ENCODE peak calls at places on chromosomes 3 and 15, in eight cellular contexts. One of them, this sample, is unnamed.

GRCh38 chr3:12662593-12663310 is 1.2 kb downstream of the RAF1 start:
- DNase-seq in cardiac fibroblast: peak
- DNase-seq in mucosa of descending colon: peak
- DNase-seq in IMR-90: peak
- DNase-seq in K562: peak
- DNase-seq in right cardiac atrium: peak
- DNase-seq in bronchial epithelial cell: peak
- DNase-seq in foreskin fibroblast: peak
- DNase-seq in this sample: no peak

GRCh38 chr3:147655236-147655635 is 246.1 kb downstream of the ZIC1 start:
- DNase-seq in foreskin fibroblast: no peak
- DNase-seq in K562: no peak
- DNase-seq in bronchial epithelial cell: no peak
- DNase-seq in mucosa of descending colon: no peak
- DNase-seq in right cardiac atrium: no peak
- DNase-seq in cardiac fibroblast: peak
- DNase-seq in IMR-90: no peak
- DNase-seq in this sample: no peak

GRCh38 chr3:178019645-178020044 is 516.6 kb upstream of the KCNMB2 start:
- DNase-seq in mucosa of descending colon: no peak
- DNase-seq in K562: no peak
- DNase-seq in foreskin fibroblast: no peak
- DNase-seq in cardiac fibroblast: no peak
- DNase-seq in bronchial epithelial cell: no peak
- DNase-seq in IMR-90: no peak
- DNase-seq in right cardiac atrium: no peak
- DNase-seq in this sample: no peak

GRCh38 chr3:2659896-2660295 is 450.3 kb downstream of the IL5RA start:
- DNase-seq in K562: no peak
- DNase-seq in cardiac fibroblast: no peak
- DNase-seq in IMR-90: peak
- DNase-seq in mucosa of descending colon: no peak
- DNase-seq in right cardiac atrium: no peak
- DNase-seq in foreskin fibroblast: no peak
- DNase-seq in bronchial epithelial cell: no peak
- DNase-seq in this sample: no peak

GRCh38 chr15:40796508-40796907 is 10.4 kb upstream of the ZFYVE19 start:
- DNase-seq in IMR-90: no peak
- DNase-seq in bronchial epithelial cell: no peak
- DNase-seq in mucosa of descending colon: no peak
- DNase-seq in foreskin fibroblast: no peak
- DNase-seq in right cardiac atrium: no peak
- DNase-seq in K562: no peak
- DNase-seq in cardiac fibroblast: no peak
- DNase-seq in this sample: no peak

GRCh38 chr3:29329986-29330514 is 49.2 kb downstream of the RBMS3 start:
- DNase-seq in bronchial epithelial cell: peak
- DNase-seq in mucosa of descending colon: no peak
- DNase-seq in K562: no peak
- DNase-seq in IMR-90: peak
- DNase-seq in foreskin fibroblast: no peak
- DNase-seq in cardiac fibroblast: peak
- DNase-seq in right cardiac atrium: no peak
- DNase-seq in this sample: no peak

GRCh38 chr3:98784666-98785600 is 21.8 kb downstream of the ST3GAL6 start:
- DNase-seq in bronchial epithelial cell: peak
- DNase-seq in cardiac fibroblast: peak
- DNase-seq in mucosa of descending colon: no peak
- DNase-seq in IMR-90: peak
- DNase-seq in right cardiac atrium: no peak
- DNase-seq in K562: no peak
- DNase-seq in foreskin fibroblast: peak
- DNase-seq in this sample: peak

GRCh38 chr3:72100626-72101187 is 315.8 kb upstream of the PROK2 start:
- DNase-seq in IMR-90: peak
- DNase-seq in right cardiac atrium: peak
- DNase-seq in foreskin fibroblast: peak
- DNase-seq in bronchial epithelial cell: peak
- DNase-seq in cardiac fibroblast: peak
- DNase-seq in mucosa of descending colon: peak
- DNase-seq in K562: peak
- DNase-seq in this sample: peak

GRCh38 chr15:63599401-63600000 is 2.3 kb downstream of the FBXL22 start:
- DNase-seq in cardiac fibroblast: peak
- DNase-seq in mucosa of descending colon: peak
- DNase-seq in foreskin fibroblast: peak
- DNase-seq in bronchial epithelial cell: peak
- DNase-seq in right cardiac atrium: peak
- DNase-seq in K562: no peak
- DNase-seq in IMR-90: no peak
- DNase-seq in this sample: no peak

GRCh38 chr3:43144811-43145490 is 39.1 kb upstream of the POMGNT2 start:
- DNase-seq in IMR-90: peak
- DNase-seq in K562: no peak
- DNase-seq in right cardiac atrium: no peak
- DNase-seq in cardiac fibroblast: peak
- DNase-seq in foreskin fibroblast: peak
- DNase-seq in bronchial epithelial cell: peak
- DNase-seq in mucosa of descending colon: no peak
- DNase-seq in this sample: peak

GRCh38 chr3:140942221-140943104 is 827 bp downstream of the SLC25A36 start:
- DNase-seq in right cardiac atrium: peak
- DNase-seq in bronchial epithelial cell: peak
- DNase-seq in K562: peak
- DNase-seq in IMR-90: peak
- DNase-seq in foreskin fibroblast: peak
- DNase-seq in mucosa of descending colon: peak
- DNase-seq in cardiac fibroblast: peak
- DNase-seq in this sample: peak

GRCh38 chr3:52721002-52721741 is 15.3 kb downstream of the SPCS1 start:
- DNase-seq in cardiac fibroblast: peak
- DNase-seq in IMR-90: no peak
- DNase-seq in mucosa of descending colon: no peak
- DNase-seq in bronchial epithelial cell: no peak
- DNase-seq in right cardiac atrium: no peak
- DNase-seq in foreskin fibroblast: no peak
- DNase-seq in K562: no peak
- DNase-seq in this sample: no peak

GRCh38 chr3:122298239-122298638 is 26.8 kb upstream of the CSTA start:
- DNase-seq in K562: no peak
- DNase-seq in cardiac fibroblast: no peak
- DNase-seq in bronchial epithelial cell: no peak
- DNase-seq in mucosa of descending colon: no peak
- DNase-seq in right cardiac atrium: no peak
- DNase-seq in foreskin fibroblast: no peak
- DNase-seq in IMR-90: no peak
- DNase-seq in this sample: no peak

GRCh38 chr15:88529021-88529630 is 17.4 kb downstream of the DET1 start:
- DNase-seq in bronchial epithelial cell: peak
- DNase-seq in mucosa of descending colon: no peak
- DNase-seq in right cardiac atrium: no peak
- DNase-seq in IMR-90: peak
- DNase-seq in K562: no peak
- DNase-seq in foreskin fibroblast: peak
- DNase-seq in cardiac fibroblast: peak
- DNase-seq in this sample: no peak

DNA sequence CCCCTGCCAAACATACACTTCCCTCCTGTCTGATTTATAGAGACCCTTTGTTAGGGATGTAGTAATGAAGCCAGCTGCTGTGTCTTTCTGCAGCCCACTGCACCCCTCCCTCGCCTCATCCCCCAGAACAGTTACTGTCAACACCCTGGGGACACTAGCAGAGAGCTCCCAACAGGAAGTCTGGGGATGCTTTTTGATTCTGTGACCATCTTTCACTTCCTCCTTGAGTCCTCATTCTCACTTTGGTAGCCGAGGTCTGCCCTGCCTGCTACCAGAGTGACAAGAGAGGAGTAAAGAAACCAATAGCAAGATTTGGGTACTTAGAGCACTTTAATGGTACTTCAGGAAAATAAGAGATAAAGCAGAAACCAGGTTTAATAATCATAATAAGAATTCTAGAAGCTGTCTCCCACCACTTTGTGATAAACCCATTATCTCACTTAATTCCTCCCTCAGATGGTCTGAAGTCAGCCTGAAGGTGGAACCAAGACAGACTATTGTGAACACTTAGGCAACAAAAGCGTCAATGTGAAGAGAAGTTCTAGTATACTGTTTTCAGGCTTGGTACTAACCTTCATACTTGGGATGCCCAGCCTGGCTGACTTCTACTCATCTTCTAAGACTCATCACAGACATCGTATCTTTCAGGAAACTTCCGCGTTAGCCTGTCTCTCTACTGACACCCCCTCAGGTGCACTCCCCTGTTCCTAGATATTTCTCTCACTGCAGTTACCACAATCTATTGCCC is 201.4 kb downstream of the SATB1 start:
- DNase-seq in right cardiac atrium: no peak
- DNase-seq in mucosa of descending colon: no peak
- DNase-seq in IMR-90: no peak
- DNase-seq in bronchial epithelial cell: no peak
- DNase-seq in K562: no peak
- DNase-seq in foreskin fibroblast: no peak
- DNase-seq in cardiac fibroblast: no peak
- DNase-seq in this sample: no peak
- H3K4me3 ChIP-seq in right cardiac atrium: no peak
- H3K4me3 ChIP-seq in mucosa of descending colon: no peak
- H3K4me3 ChIP-seq in IMR-90: no peak
- H3K4me3 ChIP-seq in bronchial epithelial cell: no peak
- H3K4me3 ChIP-seq in K562: no peak
- H3K4me3 ChIP-seq in foreskin fibroblast: no peak
- H3K4me3 ChIP-seq in cardiac fibroblast: no peak
- H3K4me3 ChIP-seq in this sample: no peak

GRCh38 chr3:50339485-50340196 is 995 bp downstream of the RASSF1 start:
- DNase-seq in mucosa of descending colon: no peak
- DNase-seq in foreskin fibroblast: peak
- DNase-seq in cardiac fibroblast: peak
- DNase-seq in K562: no peak
- DNase-seq in bronchial epithelial cell: no peak
- DNase-seq in IMR-90: peak
- DNase-seq in right cardiac atrium: no peak
- DNase-seq in this sample: no peak
- H3K4me3 ChIP-seq in mucosa of descending colon: peak
- H3K4me3 ChIP-seq in foreskin fibroblast: peak
- H3K4me3 ChIP-seq in cardiac fibroblast: peak
- H3K4me3 ChIP-seq in K562: peak
- H3K4me3 ChIP-seq in bronchial epithelial cell: peak
- H3K4me3 ChIP-seq in IMR-90: peak
- H3K4me3 ChIP-seq in right cardiac atrium: peak
- H3K4me3 ChIP-seq in this sample: peak

GRCh38 chr15:74294010-74294409 is 57.9 kb downstream of the CCDC33 start:
- DNase-seq in cardiac fibroblast: no peak
- DNase-seq in K562: no peak
- DNase-seq in foreskin fibroblast: no peak
- DNase-seq in right cardiac atrium: no peak
- DNase-seq in bronchial epithelial cell: no peak
- DNase-seq in IMR-90: no peak
- DNase-seq in mucosa of descending colon: no peak
- DNase-seq in this sample: no peak

GRCh38 chr15:74293021-74293810 is 57.1 kb downstream of the CCDC33 start:
- DNase-seq in bronchial epithelial cell: no peak
- DNase-seq in cardiac fibroblast: no peak
- DNase-seq in foreskin fibroblast: no peak
- DNase-seq in mucosa of descending colon: no peak
- DNase-seq in IMR-90: no peak
- DNase-seq in K562: no peak
- DNase-seq in right cardiac atrium: no peak
- DNase-seq in this sample: no peak

GRCh38 chr15:74290645-74291044 is 54.5 kb downstream of the CCDC33 start:
- DNase-seq in foreskin fibroblast: no peak
- DNase-seq in bronchial epithelial cell: no peak
- DNase-seq in K562: no peak
- DNase-seq in cardiac fibroblast: no peak
- DNase-seq in IMR-90: no peak
- DNase-seq in right cardiac atrium: no peak
- DNase-seq in mucosa of descending colon: no peak
- DNase-seq in this sample: no peak

GRCh38 chr15:74289671-74290070 is 53.5 kb downstream of the CCDC33 start:
- DNase-seq in mucosa of descending colon: no peak
- DNase-seq in cardiac fibroblast: no peak
- DNase-seq in IMR-90: no peak
- DNase-seq in right cardiac atrium: no peak
- DNase-seq in bronchial epithelial cell: no peak
- DNase-seq in K562: no peak
- DNase-seq in foreskin fibroblast: no peak
- DNase-seq in this sample: no peak

GRCh38 chr15:74291101-74292071 is 55.3 kb downstream of the CCDC33 start:
- DNase-seq in foreskin fibroblast: peak
- DNase-seq in bronchial epithelial cell: peak
- DNase-seq in mucosa of descending colon: peak
- DNase-seq in right cardiac atrium: peak
- DNase-seq in K562: peak
- DNase-seq in cardiac fibroblast: peak
- DNase-seq in IMR-90: peak
- DNase-seq in this sample: peak
- H3K4me3 ChIP-seq in foreskin fibroblast: no peak
- H3K4me3 ChIP-seq in bronchial epithelial cell: no peak
- H3K4me3 ChIP-seq in mucosa of descending colon: no peak
- H3K4me3 ChIP-seq in right cardiac atrium: no peak
- H3K4me3 ChIP-seq in K562: no peak
- H3K4me3 ChIP-seq in cardiac fibroblast: no peak
- H3K4me3 ChIP-seq in IMR-90: no peak
- H3K4me3 ChIP-seq in this sample: no peak

DNA sequence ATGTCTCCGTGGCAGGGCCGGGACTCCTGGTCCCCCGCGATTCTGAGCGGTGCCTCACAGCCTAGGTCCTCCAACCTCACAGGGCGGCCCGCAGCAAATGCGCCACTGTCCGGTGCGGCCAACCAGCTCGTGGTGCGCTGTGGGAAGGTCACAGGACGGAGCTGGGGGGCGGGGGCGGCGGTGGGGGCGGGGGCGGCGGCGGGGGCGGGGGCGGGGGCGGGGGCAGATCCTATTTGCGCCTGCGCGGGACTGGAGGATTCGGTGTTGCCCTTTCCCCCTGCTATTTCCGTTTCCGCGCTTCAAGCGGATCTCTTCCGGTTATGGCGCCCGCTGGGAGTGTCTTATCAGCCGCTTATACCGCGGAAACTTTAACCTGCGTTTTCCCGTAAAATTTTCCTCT is 106.7 kb upstream of the SNRPN start:
- DNase-seq in K562: no peak
- DNase-seq in mucosa of descending colon: no peak
- DNase-seq in cardiac fibroblast: peak
- DNase-seq in foreskin fibroblast: peak
- DNase-seq in right cardiac atrium: peak
- DNase-seq in bronchial epithelial cell: no peak
- DNase-seq in IMR-90: peak
- DNase-seq in this sample: no peak
- H3K4me3 ChIP-seq in K562: no peak
- H3K4me3 ChIP-seq in mucosa of descending colon: no peak
- H3K4me3 ChIP-seq in cardiac fibroblast: peak
- H3K4me3 ChIP-seq in foreskin fibroblast: peak
- H3K4me3 ChIP-seq in right cardiac atrium: peak
- H3K4me3 ChIP-seq in bronchial epithelial cell: peak
- H3K4me3 ChIP-seq in IMR-90: peak
- H3K4me3 ChIP-seq in this sample: peak